ENCODE peak calls at places on chromosome 9, in eight cellular contexts. J is pancreas, P is AG04449, V is neural crest cell, H is right lobe of liver, I is heart left ventricle, U is tibial artery, K is heart right ventricle. Y is an unnamed sample.

GRCh38 chr9:31347082-31347617 is 1037.3 kb upstream of the ACO1 start:
- DNase-seq in K (no peak), J (no peak), P (no peak), I (no peak), H (no peak), V (no peak), U (no peak), Y (no peak)

GRCh38 chr9:75866273-75866871 is 24.1 kb upstream of the PCSK5 start:
- DNase-seq in P (no peak), V (peak), K (peak), H (no peak), U (peak), J (no peak), I (peak), Y (no peak)

GRCh38 chr9:80560976-80561375 is 989.2 kb downstream of the TLE4 start:
- DNase-seq in U (no peak), I (no peak), H (no peak), J (no peak), K (no peak), V (no peak), P (no peak), Y (no peak)

GRCh38 chr9:124841422-124841821 is 11.8 kb upstream of the WDR38 start:
- DNase-seq in K (no peak), V (no peak), U (no peak), H (no peak), P (no peak), J (no peak), I (no peak), Y (no peak)

GRCh38 chr9:100474082-100474949 is 1.4 kb downstream of the TMEFF1 start:
- DNase-seq in V (peak), H (no peak), P (no peak), I (no peak), J (no peak), K (no peak), U (peak), Y (no peak)

GRCh38 chr9:115350548-115350947 is 232.6 kb upstream of the TNC start:
- DNase-seq in P (no peak), H (no peak), K (no peak), J (no peak), I (no peak), U (no peak), V (no peak), Y (no peak)

GRCh38 chr9:111870774-111871542 is 25.7 kb upstream of the UGCG start:
- DNase-seq in J (no peak), I (no peak), H (no peak), V (no peak), P (no peak), U (no peak), K (no peak), Y (no peak)

GRCh38 chr9:131739192-131739961 is 499 bp downstream of the RAPGEF1 start:
- DNase-seq in V (peak), I (peak), K (peak), P (no peak), U (no peak), H (peak), J (peak), Y (no peak)

GRCh38 chr9:6040077-6040476 is 24.7 kb upstream of the RANBP6 start:
- DNase-seq in V (no peak), P (no peak), J (no peak), H (no peak), I (no peak), U (no peak), K (no peak), Y (no peak)

GRCh38 chr9:6029581-6029980 is 14.2 kb upstream of the RANBP6 start:
- DNase-seq in K (no peak), H (no peak), I (no peak), U (no peak), P (no peak), J (no peak), V (no peak), Y (no peak)

GRCh38 chr9:6034954-6035353 is 19.5 kb upstream of the RANBP6 start:
- DNase-seq in U (no peak), V (no peak), H (no peak), K (no peak), J (no peak), I (no peak), P (no peak), Y (no peak)
- TF ChIP-seq CTCF in U (no peak), V (no peak), H (no peak), K (no peak), J (no peak), I (no peak), P (no peak), Y (no peak)

GRCh38 chr9:14031015-14031414 is 282.9 kb downstream of the NFIB start:
- DNase-seq in H (no peak), J (no peak), V (no peak), I (peak), P (no peak), K (peak), U (peak), Y (peak)
- TF ChIP-seq CTCF in H (no peak), J (no peak), V (peak), I (no peak), P (no peak), K (no peak), U (peak), Y (peak)

GRCh38 chr9:93419023-93419422 is 32.5 kb upstream of the FAM120A start:
- DNase-seq in I (no peak), K (no peak), P (no peak), V (no peak), H (no peak), J (no peak), U (no peak), Y (no peak)

GRCh38 chr9:93415176-93415690 is 36.3 kb upstream of the FAM120A start:
- DNase-seq in I (no peak), P (no peak), H (no peak), V (no peak), U (no peak), J (no peak), K (no peak), Y (no peak)

GRCh38 chr9:93416530-93417235 is 34.8 kb upstream of the FAM120A start:
- DNase-seq in K (no peak), J (no peak), V (no peak), U (no peak), P (no peak), I (no peak), H (no peak), Y (no peak)

GRCh38 chr9:93417538-93417937 is 33.9 kb upstream of the FAM120A start:
- DNase-seq in V (no peak), J (no peak), I (no peak), P (no peak), H (no peak), K (no peak), U (no peak), Y (no peak)

GRCh38 chr9:93413530-93413929 is 38.0 kb upstream of the FAM120A start:
- DNase-seq in K (no peak), V (no peak), U (no peak), H (no peak), P (no peak), J (no peak), I (no peak), Y (no peak)
- TF ChIP-seq CTCF in K (no peak), V (no peak), U (no peak), H (no peak), P (no peak), J (no peak), I (no peak), Y (no peak)

GRCh38 chr9:77000330-77000729 is 19.1 kb upstream of the FOXB2 start:
- DNase-seq in J (no peak), H (no peak), V (no peak), K (no peak), P (no peak), U (no peak), I (no peak), Y (no peak)
- TF ChIP-seq CTCF in J (no peak), H (no peak), V (no peak), K (no peak), P (no peak), U (no peak), I (no peak), Y (no peak)

GRCh38 chr9:9499546-9499945 is 1113.3 kb downstream of the PTPRD start:
- DNase-seq in U (no peak), K (no peak), H (no peak), P (no peak), J (no peak), V (no peak), I (no peak), Y (no peak)
- TF ChIP-seq CTCF in U (no peak), K (no peak), H (no peak), P (no peak), J (no peak), V (peak), I (no peak), Y (no peak)

DNA sequence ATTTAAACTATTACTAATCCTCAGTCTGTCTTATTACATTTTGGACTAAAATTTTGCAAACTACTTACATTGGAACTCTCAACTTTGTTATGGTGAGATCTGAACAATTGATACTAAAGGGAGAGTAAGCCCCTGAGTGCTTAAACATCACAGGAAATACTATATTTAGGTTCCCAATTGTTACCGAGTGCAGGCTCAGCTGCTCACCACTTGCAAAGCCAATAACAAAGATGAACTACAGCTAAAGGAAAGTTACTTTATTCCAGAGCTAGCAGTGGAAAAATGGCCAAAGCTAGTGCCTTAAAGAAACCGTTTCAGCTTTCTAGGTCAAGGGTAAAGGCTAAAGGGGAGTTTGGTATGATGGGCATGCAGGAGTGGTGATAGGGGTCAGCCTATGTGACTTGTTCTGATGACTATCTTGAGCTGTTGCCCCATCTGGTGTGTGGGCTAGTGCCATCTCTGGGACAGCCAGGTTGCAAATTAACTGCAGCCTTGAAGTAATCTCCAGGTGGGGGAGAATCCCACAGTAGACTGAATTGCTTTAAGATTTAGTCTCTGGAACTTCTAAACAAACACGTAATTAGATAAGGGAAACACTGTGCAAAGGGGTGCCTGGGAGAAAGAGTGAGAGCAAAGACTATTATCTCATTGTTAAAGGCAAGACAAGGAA is 7.8 kb upstream of the NDUFB6 start:
- DNase-seq in K (no peak), H (no peak), P (no peak), I (no peak), J (no peak), U (no peak), V (no peak), Y (no peak)
- TF ChIP-seq CTCF in K (no peak), H (no peak), P (no peak), I (no peak), J (no peak), U (no peak), V (no peak), Y (no peak)